ENCODE peak calls at places on chromosome 22, in six cellular contexts. U is substantia nigra; S is stimulated activated CD4-positive, alpha-beta T cell treated with anti-CD3 and anti-CD28 coated beads, Interleukin-4, amount 100 ng/mL, for 4 hours; E is effector memory CD8-positive, alpha-beta T cell; M is left cardiac atrium; H is AG04450. O is an unnamed sample.

GRCh38 chr22:28822930-28823481 is 22.6 kb upstream of the XBP1 start:
- DNase-seq in S (no peak), H (no peak), M (no peak), U (no peak), E (no peak), O (no peak)

GRCh38 chr22:22748297-22748743 is 103.9 kb downstream of the GGTLC2 start:
- DNase-seq in H (peak), M (no peak), U (no peak), E (peak), S (peak), O (peak)

GRCh38 chr22:49887716-49888115 is 30.5 kb downstream of the ALG12 start:
- DNase-seq in U (no peak), H (no peak), M (no peak), S (no peak), E (no peak), O (no peak)

GRCh38 chr22:20585640-20586402 is 78.4 kb downstream of the MED15 start:
- DNase-seq in M (peak), S (no peak), U (no peak), E (no peak), H (no peak), O (no peak)

GRCh38 chr22:45866398-45867117 is 110.4 kb downstream of the WNT7B start:
- DNase-seq in E (no peak), S (no peak), H (no peak), M (no peak), U (no peak), O (no peak)

GRCh38 chr22:40463727-40464126 is 93.3 kb downstream of the SGSM3 start:
- DNase-seq in H (no peak), M (no peak), U (no peak), S (peak), E (no peak), O (no peak)

GRCh38 chr22:17446704-17447103 is 77.4 kb downstream of the CECR2 start:
- DNase-seq in M (no peak), H (no peak), E (no peak), S (no peak), U (no peak), O (no peak)

GRCh38 chr22:27809226-27809625 is 7.7 kb upstream of the MN1 start:
- DNase-seq in M (no peak), E (no peak), H (no peak), U (no peak), S (no peak), O (no peak)

GRCh38 chr22:38772624-38772873 is 16.8 kb upstream of the SUN2 start:
- DNase-seq in E (no peak), M (no peak), S (no peak), U (no peak), H (no peak), O (no peak)

GRCh38 chr22:37509026-37509886 is 10.0 kb downstream of the CARD10 start:
- DNase-seq in U (no peak), M (peak), S (no peak), H (no peak), E (no peak), O (no peak)

GRCh38 chr22:38890377-38890776 is 18.4 kb upstream of the CBX6 start:
- DNase-seq in S (no peak), E (no peak), U (no peak), H (no peak), M (no peak), O (no peak)

GRCh38 chr22:16131918-16132317 is 442.1 kb downstream of the POTEH start:
- DNase-seq in U (no peak), E (no peak), S (no peak), M (no peak), H (no peak), O (no peak)

GRCh38 chr22:42067706-42068350 is 2.8 kb downstream of the NAGA start:
- DNase-seq in H (no peak), S (no peak), E (no peak), M (no peak), U (no peak), O (no peak)

GRCh38 chr22:49807780-49808708 is 19.6 kb downstream of the BRD1 start:
- DNase-seq in S (no peak), E (no peak), M (no peak), H (no peak), U (no peak), O (peak)

GRCh38 chr22:41831383-41831782 is 1.5 kb upstream of the SREBF2 start:
- DNase-seq in E (no peak), U (no peak), S (no peak), M (no peak), H (no peak), O (no peak)

GRCh38 chr22:39132871-39133524 is 19.5 kb downstream of the CBX7 start:
- DNase-seq in E (no peak), H (no peak), S (no peak), U (no peak), M (no peak), O (no peak)

GRCh38 chr22:38081636-38081940 is 2.4 kb downstream of the SLC16A8 start:
- DNase-seq in M (no peak), S (no peak), H (no peak), E (no peak), U (no peak), O (no peak)

GRCh38 chr22:39705386-39705785 is 134.8 kb downstream of the CACNA1I start:
- DNase-seq in S (no peak), H (no peak), M (no peak), U (no peak), E (no peak), O (no peak)

GRCh38 chr22:17870408-17870807 is 96.1 kb upstream of the BID start:
- DNase-seq in H (no peak), M (no peak), E (no peak), S (no peak), U (no peak), O (no peak)

GRCh38 chr22:23109441-23109978 is 32.3 kb downstream of the RSPH14 start:
- DNase-seq in H (no peak), E (no peak), M (no peak), S (no peak), U (no peak), O (no peak)

GRCh38 chr22:26362471-26362870 is 66.6 kb upstream of the ASPHD2 start:
- DNase-seq in S (no peak), U (no peak), H (no peak), M (no peak), E (no peak), O (no peak)

GRCh38 chr22:46405925-46406324 is 70.4 kb downstream of the TRMU start:
- DNase-seq in S (no peak), M (no peak), U (no peak), E (no peak), H (no peak), O (no peak)

GRCh38 chr22:18973264-18974031 is 37.4 kb upstream of the PRODH start:
- DNase-seq in H (no peak), E (no peak), S (no peak), U (no peak), M (no peak), O (no peak)

GRCh38 chr22:42360348-42360747 is 71.9 kb downstream of the NFAM1 start:
- DNase-seq in U (no peak), E (no peak), M (no peak), H (no peak), S (no peak), O (no peak)

GRCh38 chr22:40396882-40397281 is 26.5 kb downstream of the SGSM3 start:
- DNase-seq in U (no peak), S (no peak), M (no peak), H (peak), E (no peak), O (peak)

GRCh38 chr22:30127749-30128166 is 47.5 kb downstream of the HORMAD2 start:
- DNase-seq in E (no peak), M (no peak), H (peak), S (no peak), U (no peak), O (peak)

GRCh38 chr22:45475876-45476514 is 26.7 kb upstream of the FBLN1 start:
- DNase-seq in M (no peak), S (no peak), U (no peak), H (no peak), E (no peak), O (peak)

GRCh38 chr22:20232237-20232598 is 35.9 kb downstream of the RTN4R start:
- DNase-seq in U (no peak), E (no peak), H (no peak), M (no peak), S (no peak), O (no peak)

GRCh38 chr22:32158712-32159533 is at the start of gene C22orf42:
- DNase-seq in S (no peak), H (no peak), M (no peak), U (no peak), E (no peak), O (no peak)

GRCh38 chr22:35971418-35972119 is 57.1 kb downstream of the RBFOX2 start:
- DNase-seq in U (no peak), E (no peak), S (no peak), H (peak), M (no peak), O (peak)

GRCh38 chr22:30178180-30179126 is 68.1 kb downstream of the LIF start:
- DNase-seq in M (no peak), U (no peak), S (peak), E (no peak), H (no peak), O (no peak)

GRCh38 chr22:43631201-43631600 is 180.9 kb downstream of the EFCAB6 start:
- DNase-seq in U (no peak), H (no peak), S (no peak), E (no peak), M (no peak), O (no peak)

GRCh38 chr22:29695129-29695926 is 24.5 kb upstream of the CABP7 start:
- DNase-seq in H (no peak), U (peak), M (no peak), S (no peak), E (no peak), O (no peak)

GRCh38 chr22:37198290-37199102 is 10.4 kb upstream of the C1QTNF6 start:
- DNase-seq in H (no peak), E (peak), U (peak), S (peak), M (peak), O (peak)

GRCh38 chr22:46263208-46263575 is at the start of gene PKDREJ:
- DNase-seq in U (no peak), S (no peak), E (no peak), H (no peak), M (no peak), O (no peak)

GRCh38 chr22:34045311-34045710 is 125.0 kb upstream of the LARGE1 start:
- DNase-seq in S (no peak), U (no peak), H (no peak), M (no peak), E (no peak), O (no peak)

GRCh38 chr22:26884921-26885320 is 227.5 kb downstream of the MIAT start:
- DNase-seq in M (no peak), E (no peak), S (no peak), H (no peak), U (no peak), O (no peak)

O was measured in fibroblast of villous mesenchyme.